ENCODE peak calls at places on chromosomes 3 and 15, in six cellular contexts. Z is uterus, S is endodermal cell, Q is upper lobe of right lung, T is BE2C, C is neural progenitor cell. O is an unnamed sample.

GRCh38 chr15:47685141-47685870 is 32.0 kb upstream of the SEMA6D start:
- DNase-seq in S (no peak), T (no peak), Q (no peak), Z (no peak), C (no peak), O (no peak)

GRCh38 chr3:181555681-181556080 is 156.0 kb upstream of the SOX2 start:
- DNase-seq in T (no peak), Q (no peak), C (no peak), Z (no peak), S (no peak), O (no peak)

GRCh38 chr15:75775296-75776074 is 62.8 kb upstream of the CSPG4 start:
- DNase-seq in Q (no peak), Z (no peak), C (peak; percentile 21), T (peak; percentile 81), S (peak; percentile 83), O (peak; percentile 60)

GRCh38 chr3:32870373-32871091 is 52.7 kb downstream of the TRIM71 start:
- DNase-seq in S (no peak), Z (no peak), Q (no peak), C (no peak), T (no peak), O (no peak)

GRCh38 chr15:82714026-82714425 is 4.4 kb upstream of the AP3B2 start:
- DNase-seq in Z (no peak), S (no peak), T (no peak), Q (no peak), C (no peak), O (no peak)

GRCh38 chr15:88636039-88636438 is 2.8 kb upstream of the ISG20 start:
- DNase-seq in T (no peak), Q (no peak), C (no peak), S (peak; percentile 82), Z (no peak), O (no peak)

GRCh38 chr3:126321490-126321889 is 35.7 kb downstream of the KLF15 start:
- DNase-seq in Z (no peak), S (peak; percentile 16), Q (no peak), T (no peak), C (no peak), O (no peak)

GRCh38 chr15:78233496-78233895 is 869 bp downstream of the ACSBG1 start:
- DNase-seq in C (no peak), Q (no peak), S (no peak), Z (no peak), T (no peak), O (no peak)

GRCh38 chr3:172106989-172107388 is 67.6 kb downstream of the FNDC3B start:
- DNase-seq in T (no peak), Q (peak; percentile 72), S (no peak), C (no peak), Z (no peak), O (no peak)

GRCh38 chr15:85878866-85879265 is 84.1 kb upstream of the KLHL25 start:
- DNase-seq in S (no peak), T (no peak), C (no peak), Q (no peak), Z (no peak), O (no peak)

GRCh38 chr3:107574650-107575049 is 51.9 kb downstream of the BBX start:
- DNase-seq in C (peak; percentile 40), S (no peak), T (no peak), Q (no peak), Z (no peak), O (no peak)

GRCh38 chr3:149657458-149657795 is 398 bp downstream of the WWTR1 start:
- DNase-seq in C (peak; percentile 51), T (peak; percentile 9), Z (peak; percentile 81), Q (peak; percentile 83), S (peak; percentile 81), O (peak; percentile 68)

GRCh38 chr3:127089487-127090145 is 103.3 kb upstream of the PRR23E start:
- DNase-seq in Z (no peak), T (peak; percentile 68), C (no peak), S (no peak), Q (no peak), O (no peak)

GRCh38 chr15:64105113-64105704 is 9.4 kb downstream of the SNX1 start:
- DNase-seq in T (no peak), Q (no peak), S (no peak), Z (peak; percentile 49), C (no peak), O (no peak)

GRCh38 chr3:110790631-110791030 is 281.0 kb upstream of the NECTIN3 start:
- DNase-seq in T (no peak), Q (no peak), S (no peak), C (no peak), Z (no peak), O (no peak)

GRCh38 chr3:63863150-63864007 is at the start of the genes ATXN7 and THOC7:
- DNase-seq in S (peak; percentile 88), Z (peak; percentile 58), Q (peak; percentile 90), C (peak; percentile 89), T (peak; percentile 81), O (peak; percentile 78)

GRCh38 chr3:29440321-29441019 is 159.6 kb downstream of the RBMS3 start:
- DNase-seq in T (peak; percentile 34), S (no peak), Q (peak; percentile 67), Z (no peak), C (peak; percentile 64), O (peak; percentile 89)

GRCh38 chr3:29436612-29437313 is 155.9 kb downstream of the RBMS3 start:
- DNase-seq in C (no peak), Q (no peak), T (no peak), Z (no peak), S (no peak), O (no peak)

GRCh38 chr3:29438580-29438979 is 157.7 kb downstream of the RBMS3 start:
- DNase-seq in S (no peak), Z (no peak), T (no peak), C (no peak), Q (no peak), O (no peak)

GRCh38 chr3:29441422-29441821 is 160.6 kb downstream of the RBMS3 start:
- DNase-seq in T (no peak), C (no peak), Q (no peak), Z (no peak), S (no peak), O (no peak)

DNA sequence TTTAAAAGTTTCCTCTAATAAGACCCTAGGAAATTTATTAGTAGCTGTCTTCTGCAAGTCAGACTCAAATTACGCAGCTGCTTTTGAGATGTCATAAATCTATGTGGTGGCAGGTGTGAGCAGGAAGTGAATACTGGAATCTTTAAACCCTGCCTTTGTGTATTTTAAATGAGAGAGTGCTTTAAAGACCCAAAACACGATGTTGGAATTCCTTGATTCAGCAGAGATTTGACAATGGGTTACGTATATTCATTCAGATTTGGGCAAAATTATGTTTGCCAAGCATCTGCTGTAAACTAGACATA is 160.1 kb downstream of the RBMS3 start:
- DNase-seq in S (no peak), T (no peak), Q (no peak), Z (no peak), C (no peak), O (peak; percentile 80)
- H3K4me3 ChIP-seq in S (no peak overlapping the region), T (peak overlapping the region; percentile 47), Q (peak overlapping the region; percentile 42), Z (no peak overlapping the region), C (no peak overlapping the region), O (peak overlapping the region; percentile 17)

DNA sequence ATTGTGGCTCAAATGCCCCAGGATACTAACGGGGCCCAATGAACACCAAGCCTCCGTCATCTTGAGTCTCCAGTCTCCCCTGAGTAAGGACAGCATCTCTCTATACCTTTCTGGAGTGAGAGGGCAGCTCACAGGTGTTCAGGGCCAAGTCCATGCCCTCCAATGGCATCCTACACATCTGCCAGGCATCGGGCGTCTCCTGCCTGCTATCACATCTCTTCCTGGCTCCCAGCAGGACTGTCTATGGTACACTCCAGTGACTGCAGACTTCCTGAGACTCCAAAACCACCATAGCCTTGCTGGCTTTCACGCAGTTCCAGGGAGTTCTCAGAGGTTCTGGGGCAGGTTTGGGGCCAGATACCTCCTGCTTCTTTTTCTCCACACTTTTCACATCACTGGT is 28.3 kb downstream of the CX3CR1 start:
- DNase-seq in S (no peak), Z (no peak), C (no peak), Q (no peak), T (no peak), O (no peak)
- H3K4me1 ChIP-seq in S (no peaks in the 10 kb centered on the region), Z (peaks cover 7% of the 10 kb centered on the region), C (no peaks in the 10 kb centered on the region), Q (peaks cover 15% of the 10 kb centered on the region), T (no peaks in the 10 kb centered on the region), O (no peaks in the 10 kb centered on the region)

GRCh38 chr3:129130291-129130813 is 8.7 kb upstream of the RAB43 start:
- DNase-seq in S (no peak), T (no peak), Z (no peak), C (no peak), Q (no peak), O (no peak)
- H3K4me3 ChIP-seq in S (no peak overlapping the region), T (no peak overlapping the region), Z (no peak overlapping the region), C (no peak overlapping the region), Q (no peak overlapping the region), O (no peak overlapping the region)

GRCh38 chr15:56891852-56892251 is 26.6 kb upstream of the TCF12 start:
- DNase-seq in S (peak; percentile 55), C (no peak), T (no peak), Z (no peak), Q (no peak), O (no peak)
- H3K4me1 ChIP-seq in S (no peaks in the 10 kb centered on the region), C (peaks cover 26% of the 10 kb centered on the region), T (no peaks in the 10 kb centered on the region), Z (no peaks in the 10 kb centered on the region), Q (peaks cover 13% of the 10 kb centered on the region), O (peaks cover 7% of the 10 kb centered on the region)

O was measured in HAP-1.